ENCODE peak calls at places on chromosomes 11 and 22, in five cellular contexts. A is naive thymus-derived CD4-positive, alpha-beta T cell; M is HEK293T; S is ACHN; U is NCI-H748 treated with DMSO at 0.1 percent for 48 hours. D is an unnamed sample.
A peak's percentile ranks its signal among the peaks of the same experiment; 100 is the strongest.

GRCh38 chr11:64558065-64558745 is 32.8 kb upstream of the SLC22A12 start:
- DNase-seq in A (no peak), M (no peak), S (peak; percentile 32), U (no peak), D (no peak)

GRCh38 chr11:64339754-64340408 is at the start of gene CCDC88B:
- DNase-seq in A (peak; percentile 87), M (no peak), S (no peak), U (no peak), D (no peak)

GRCh38 chr11:73314121-73314948 is 6.3 kb downstream of the ARHGEF17 start:
- DNase-seq in A (no peak), M (no peak), S (peak; percentile 65), U (no peak), D (peak; percentile 55)

GRCh38 chr11:46120711-46121327 is 435 bp downstream of the PHF21A start:
- DNase-seq in A (peak; percentile 31), M (peak; percentile 27), S (peak; percentile 65), U (peak; percentile 70), D (peak; percentile 33)

GRCh38 chr11:64181506-64182411 is 4.2 kb upstream of the STIP1 start:
- DNase-seq in A (no peak), M (peak; percentile 79), S (peak; percentile 88), U (no peak), D (no peak)

GRCh38 chr11:19988598-19988997 is 171.7 kb downstream of the DBX1 start:
- DNase-seq in A (no peak), M (no peak), S (no peak), U (no peak), D (no peak)

GRCh38 chr22:22040472-22040871 is 57.9 kb upstream of the TOP3B start:
- DNase-seq in A (no peak), M (no peak), S (no peak), U (no peak), D (no peak)

GRCh38 chr22:32627091-32627490 is 152.5 kb downstream of the FBXO7 start:
- DNase-seq in A (no peak), M (no peak), S (no peak), U (no peak), D (no peak)

GRCh38 chr11:10930224-10930960 is 72.5 kb upstream of the ZBED5 start:
- DNase-seq in A (peak; percentile 23), M (no peak), S (no peak), U (no peak), D (peak; percentile 8)

GRCh38 chr22:26464312-26464711 is 19.3 kb downstream of the HPS4 start:
- DNase-seq in A (no peak), M (no peak), S (no peak), U (no peak), D (no peak)

GRCh38 chr11:94525933-94526332 is 13.7 kb downstream of the C11orf97 start:
- DNase-seq in A (no peak), M (no peak), S (peak; percentile 40), U (no peak), D (no peak)

GRCh38 chr11:118450451-118450850 is 14.2 kb downstream of the KMT2A start:
- DNase-seq in A (no peak), M (no peak), S (no peak), U (no peak), D (no peak)

GRCh38 chr11:68446046-68446725 is 14.4 kb upstream of the PPP6R3 start:
- DNase-seq in A (no peak), M (no peak), S (no peak), U (no peak), D (no peak)

GRCh38 chr11:67033661-67034166 is 10.8 kb downstream of the SYT12 start:
- DNase-seq in A (no peak), M (no peak), S (peak; percentile 57), U (no peak), D (peak; percentile 61)

GRCh38 chr11:82191690-82192089 is 542.0 kb downstream of the FAM181B start:
- DNase-seq in A (no peak), M (no peak), S (no peak), U (no peak), D (no peak)

GRCh38 chr22:38572065-38572464 is 2.1 kb upstream of the DMC1 start:
- DNase-seq in A (peak; percentile 28), M (peak; percentile 53), S (peak; percentile 60), U (peak; percentile 11), D (no peak)

GRCh38 chr11:67022341-67022933 is 497 bp upstream of the SYT12 start:
- DNase-seq in A (no peak), M (no peak), S (no peak), U (no peak), D (peak; percentile 95)

GRCh38 chr11:7621554-7621953 is 51.7 kb downstream of the CYB5R2 start:
- DNase-seq in A (no peak), M (no peak), S (no peak), U (no peak), D (no peak)

GRCh38 chr11:22449441-22449840 is 111.3 kb downstream of the SLC17A6 start:
- DNase-seq in A (no peak), M (no peak), S (no peak), U (no peak), D (no peak)

GRCh38 chr22:43850529-43850928 is 11.8 kb downstream of the SULT4A1 start:
- DNase-seq in A (no peak), M (no peak), S (no peak), U (no peak), D (no peak)

GRCh38 chr11:16280256-16280682 is 76.1 kb downstream of the SOX6 start:
- DNase-seq in A (no peak), M (no peak), S (no peak), U (peak; percentile 98), D (no peak)

GRCh38 chr22:38870312-38870741 is 1.7 kb downstream of the CBX6 start:
- DNase-seq in A (peak; percentile 76), M (peak; percentile 86), S (peak; percentile 76), U (peak; percentile 55), D (peak; percentile 79)

GRCh38 chr11:10494636-10495463 is 39.8 kb downstream of the AMPD3 start:
- DNase-seq in A (no peak), M (no peak), S (no peak), U (no peak), D (no peak)